ENCODE peak calls at places on chromosomes 2 and 18, in four cellular contexts. J, X, W and P are unnamed samples.

GRCh38 chr18:13688191-13689136 is 37.9 kb downstream of the FAM210A start:
- DNase-seq in X (no peak), W (no peak), J (no peak), P (no peak)

GRCh38 chr2:219687266-219687665 is 59.8 kb downstream of the SLC4A3 start:
- DNase-seq in X (no peak), J (no peak), W (no peak), P (no peak)

GRCh38 chr2:71807969-71808451 is 339.7 kb downstream of the CYP26B1 start:
- DNase-seq in W (no peak), J (no peak), X (no peak), P (no peak)

GRCh38 chr2:108980076-108980475 is 8.9 kb downstream of the EDAR start:
- DNase-seq in W (no peak), J (peak; percentile 72), X (no peak), P (no peak)

GRCh38 chr2:233082222-233082933 is 22.2 kb downstream of the INPP5D start:
- DNase-seq in X (no peak), W (no peak), J (no peak), P (no peak)

GRCh38 chr2:111632661-111633060 is 251.3 kb downstream of the ANAPC1 start:
- DNase-seq in W (no peak), X (no peak), J (no peak), P (no peak)

GRCh38 chr2:140376686-140377085 is 1596.5 kb upstream of the NXPH2 start:
- DNase-seq in X (no peak), W (peak; percentile 40), J (no peak), P (no peak)

GRCh38 chr2:168738057-168738456 is 64.4 kb upstream of the NOSTRIN start:
- DNase-seq in X (no peak), J (no peak), W (no peak), P (no peak)

GRCh38 chr2:63058742-63059433 is 8.3 kb downstream of the OTX1 start:
- DNase-seq in J (no peak), X (no peak), W (no peak), P (peak; percentile 45)

GRCh38 chr2:198098918-198099317 is 294.5 kb downstream of the PLCL1 start:
- DNase-seq in W (peak; percentile 14), J (peak; percentile 6), X (no peak), P (peak; percentile 5)

GRCh38 chr2:132632000-132632649 is 37.9 kb downstream of the LYPD1 start:
- DNase-seq in W (peak; percentile 6), X (peak; percentile 19), J (peak; percentile 67), P (peak; percentile 14)

GRCh38 chr18:6613581-6613980 is 115.9 kb upstream of the ARHGAP28 start:
- DNase-seq in X (no peak), J (no peak), W (no peak), P (no peak)

GRCh38 chr18:63540131-63540530 is 2.0 kb upstream of the SERPINB12 start:
- DNase-seq in W (no peak), J (no peak), X (no peak), P (no peak)

GRCh38 chr18:59656488-59656887 is 40.7 kb downstream of the CCBE1 start:
- DNase-seq in J (no peak), X (no peak), W (no peak), P (no peak)

GRCh38 chr2:177586154-177586553 is 193.6 kb downstream of the AGPS start:
- DNase-seq in W (no peak), J (no peak), X (no peak), P (no peak)

GRCh38 chr2:219252900-219253752 is at the start of gene TUBA4B:
- DNase-seq in X (peak; percentile 43), J (peak; percentile 23), W (peak; percentile 18), P (no peak)

GRCh38 chr2:44844651-44845270 is 96.7 kb upstream of the SIX3 start:
- DNase-seq in X (no peak), J (no peak), W (no peak), P (no peak)

GRCh38 chr2:127320586-127321275 is 26.8 kb upstream of the ERCC3 start:
- DNase-seq in J (no peak), W (no peak), X (no peak), P (no peak)